ENCODE peak calls at places on chromosomes 6 and 20, in four cellular contexts. W is PC-9, J is dorsolateral prefrontal cortex, U is AG10803. R is an unnamed sample.
A peak's percentile ranks its signal among the peaks of the same experiment; 100 is the strongest.

GRCh38 chr20:64139200-64140081 is 24.8 kb upstream of the MYT1 start:
- DNase-seq in W (no peak), J (no peak), U (no peak), R (peak; percentile 3)

GRCh38 chr6:16136536-16137450 is 7.9 kb downstream of the MYLIP start:
- DNase-seq in W (peak; percentile 63), J (no peak), U (peak; percentile 86), R (peak; percentile 9)

GRCh38 chr6:123745877-123746276 is 57.8 kb upstream of the NKAIN2 start:
- DNase-seq in W (no peak), J (peak; percentile 30), U (peak; percentile 11), R (no peak)

GRCh38 chr6:6220718-6221117 is 99.7 kb downstream of the F13A1 start:
- DNase-seq in W (no peak), J (no peak), U (no peak), R (no peak)

GRCh38 chr6:168538892-168539811 is 98.2 kb downstream of the SMOC2 start:
- DNase-seq in W (no peak), J (no peak), U (no peak), R (no peak)

GRCh38 chr6:24332306-24332705 is 25.6 kb downstream of the DCDC2 start:
- DNase-seq in W (peak; percentile 93), J (peak; percentile 43), U (no peak), R (peak; percentile 49)

GRCh38 chr6:44234101-44235090 is 11.0 kb downstream of the SLC29A1 start:
- DNase-seq in W (peak; percentile 34), J (peak; percentile 85), U (peak; percentile 87), R (peak; percentile 75)

GRCh38 chr6:144835322-144835721 is 550.2 kb downstream of the UTRN start:
- DNase-seq in W (no peak), J (no peak), U (no peak), R (no peak)

GRCh38 chr6:14506656-14507242 is 389.2 kb downstream of the CD83 start:
- DNase-seq in W (no peak), J (no peak), U (no peak), R (no peak)

GRCh38 chr20:42027746-42028268 is 409.6 kb upstream of the CHD6 start:
- DNase-seq in W (no peak), J (no peak), U (no peak), R (no peak)

GRCh38 chr6:158803733-158804143 is 15.4 kb downstream of the EZR start:
- DNase-seq in W (peak; percentile 95), J (no peak), U (peak; percentile 54), R (no peak)

GRCh38 chr20:4730782-4731181 is 9.1 kb downstream of the PRND start:
- DNase-seq in W (no peak), J (no peak), U (no peak), R (no peak)

GRCh38 chr6:88626460-88626859 is 337.0 kb downstream of the RNGTT start:
- DNase-seq in W (no peak), J (no peak), U (peak; percentile 3), R (no peak)

GRCh38 chr6:84645563-84646266 is 118.7 kb downstream of the TBX18 start:
- DNase-seq in W (peak; percentile 75), J (no peak), U (peak; percentile 73), R (no peak)

GRCh38 chr6:154815938-154816820 is 83.0 kb downstream of the SCAF8 start:
- DNase-seq in W (no peak), J (no peak), U (peak; percentile 65), R (no peak)

GRCh38 chr6:41723178-41723935 is 12.1 kb downstream of the TFEB start:
- DNase-seq in W (peak; percentile 69), J (peak; percentile 60), U (peak; percentile 91), R (peak; percentile 84)

GRCh38 chr6:44674226-44675155 is 287.0 kb downstream of the CDC5L start:
- DNase-seq in W (peak; percentile 66), J (no peak), U (no peak), R (peak; percentile 35)

GRCh38 chr6:99836471-99836870 is 157.6 kb downstream of the MCHR2 start:
- DNase-seq in W (peak; percentile 19), J (no peak), U (peak; percentile 3), R (no peak)

GRCh38 chr20:2759143-2759542 is 41.3 kb downstream of the CPXM1 start:
- DNase-seq in W (no peak), J (no peak), U (no peak), R (no peak)

GRCh38 chr20:54706581-54706980 is 231.2 kb downstream of the DOK5 start:
- DNase-seq in W (no peak), J (no peak), U (no peak), R (no peak)

GRCh38 chr6:69456086-69456485 is 340.7 kb downstream of the LMBRD1 start:
- DNase-seq in W (no peak), J (peak; percentile 42), U (no peak), R (no peak)

GRCh38 chr20:25571240-25571639 is 14.1 kb downstream of the NINL start:
- DNase-seq in W (no peak), J (no peak), U (no peak), R (no peak)

GRCh38 chr6:20215310-20215709 is 3.0 kb upstream of the MBOAT1 start:
- DNase-seq in W (no peak), J (no peak), U (no peak), R (no peak)

GRCh38 chr6:138555294-138555988 is 56.1 kb upstream of the NHSL1 start:
- DNase-seq in W (peak; percentile 97), J (no peak), U (no peak), R (no peak)

GRCh38 chr6:8027965-8028651 is 36.1 kb downstream of the BLOC1S5 start:
- DNase-seq in W (no peak), J (no peak), U (peak; percentile 40), R (no peak)

GRCh38 chr6:32668226-32668747 is 1.8 kb upstream of the HLA-DQB1 start:
- DNase-seq in W (no peak), J (no peak), U (no peak), R (peak; percentile 89)

GRCh38 chr20:50338479-50339195 is 148.0 kb downstream of the CEBPB start:
- DNase-seq in W (no peak), J (no peak), U (peak; percentile 67), R (no peak)

GRCh38 chr20:1357921-1358671 is 29.2 kb upstream of the SDCBP2 start:
- DNase-seq in W (no peak), J (no peak), U (no peak), R (no peak)

GRCh38 chr6:96162711-96163120 is 146.9 kb downstream of the FUT9 start:
- DNase-seq in W (no peak), J (no peak), U (no peak), R (no peak)

DNA sequence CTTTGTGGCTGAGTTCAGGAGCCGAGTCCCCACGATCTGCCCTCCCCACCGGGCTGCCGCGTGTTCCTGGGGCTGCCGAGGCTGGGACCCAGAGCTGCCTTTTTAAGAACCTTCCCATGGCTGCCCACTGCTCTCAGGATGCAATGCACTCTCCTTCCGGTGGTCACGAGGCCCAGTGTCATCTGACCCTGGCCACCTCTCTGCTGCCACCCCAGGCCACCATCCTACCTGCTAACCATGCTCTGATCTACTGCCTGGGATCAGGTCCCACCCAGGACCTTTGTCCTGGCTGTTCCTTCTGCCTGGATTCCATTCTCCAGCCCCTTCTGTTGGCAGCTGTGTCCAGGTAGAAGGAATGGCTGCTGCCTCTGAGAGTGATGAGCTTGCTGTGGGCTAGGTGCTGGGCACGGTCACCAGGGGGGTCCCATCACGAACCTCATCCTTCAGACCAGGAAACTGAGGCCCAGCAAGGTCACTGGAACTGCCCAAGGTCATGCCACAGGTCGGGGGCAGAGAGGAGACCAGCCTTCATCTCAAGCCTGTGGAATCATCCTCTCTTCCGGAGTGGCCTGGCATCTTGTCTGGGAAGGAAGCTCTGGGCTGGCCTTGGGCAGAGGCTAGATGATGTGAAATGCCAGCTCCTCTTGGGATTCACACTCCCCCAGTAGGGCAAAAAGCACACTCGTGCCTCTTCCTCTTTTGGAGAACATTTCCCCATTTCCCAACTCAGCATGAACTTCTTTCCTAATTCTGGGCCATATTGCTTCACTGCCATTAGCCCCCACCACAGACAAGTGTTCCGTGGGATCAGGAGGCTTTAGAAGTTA is 20.5 kb downstream of the PCK1 start:
- DNase-seq in W (no peak), J (no peak), U (no peak), R (no peak)
- TF ChIP-seq CTCF in W (no peak), J (no peak), U (no peak), R (no peak)

DNA sequence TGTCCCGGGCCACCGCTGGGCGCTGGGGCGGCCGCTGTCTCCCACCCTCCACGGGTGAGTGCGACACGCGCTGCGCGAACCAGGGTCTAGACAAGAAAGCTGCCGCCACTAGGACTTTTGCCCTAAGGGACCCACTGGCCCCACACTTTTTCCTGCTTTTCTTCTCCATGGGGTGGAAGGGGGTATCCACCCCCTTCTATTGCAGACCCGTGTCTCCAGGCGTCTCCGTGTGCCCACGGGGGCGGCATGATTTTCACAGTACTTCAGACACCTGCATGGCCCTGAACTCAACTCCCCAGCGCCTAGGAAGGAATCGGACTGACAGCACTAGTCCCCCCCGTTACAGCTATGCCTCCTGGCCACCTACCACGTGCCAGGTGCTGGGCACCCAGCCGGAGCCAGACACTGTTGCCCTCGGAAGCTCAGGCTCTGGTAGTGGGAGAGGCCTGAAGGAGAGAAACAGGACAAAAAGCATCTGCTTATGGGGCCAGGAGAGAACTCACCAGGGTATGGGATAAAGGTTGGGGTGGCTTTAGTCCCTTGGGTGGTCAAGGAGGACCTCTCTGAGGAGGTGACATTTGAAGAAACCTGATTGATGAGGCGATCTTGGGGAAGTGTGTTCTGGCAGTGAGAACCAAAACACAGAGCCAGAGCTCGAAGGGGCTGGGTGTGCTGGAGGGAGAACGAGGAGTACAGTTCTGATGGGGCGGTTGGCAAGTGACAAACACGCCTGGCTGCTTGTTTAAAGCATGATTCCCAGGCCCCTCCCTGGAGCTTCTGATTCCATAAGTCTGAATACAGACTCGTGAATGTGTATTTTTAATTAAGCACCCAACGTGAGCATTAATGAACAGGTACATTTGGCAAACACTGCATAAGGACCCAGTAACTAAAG is 622 bp upstream of the NFATC2 start:
- DNase-seq in W (no peak), J (no peak), U (no peak), R (peak; percentile 27)
- TF ChIP-seq CTCF in W (no peak), J (no peak), U (no peak), R (no peak)

DNA sequence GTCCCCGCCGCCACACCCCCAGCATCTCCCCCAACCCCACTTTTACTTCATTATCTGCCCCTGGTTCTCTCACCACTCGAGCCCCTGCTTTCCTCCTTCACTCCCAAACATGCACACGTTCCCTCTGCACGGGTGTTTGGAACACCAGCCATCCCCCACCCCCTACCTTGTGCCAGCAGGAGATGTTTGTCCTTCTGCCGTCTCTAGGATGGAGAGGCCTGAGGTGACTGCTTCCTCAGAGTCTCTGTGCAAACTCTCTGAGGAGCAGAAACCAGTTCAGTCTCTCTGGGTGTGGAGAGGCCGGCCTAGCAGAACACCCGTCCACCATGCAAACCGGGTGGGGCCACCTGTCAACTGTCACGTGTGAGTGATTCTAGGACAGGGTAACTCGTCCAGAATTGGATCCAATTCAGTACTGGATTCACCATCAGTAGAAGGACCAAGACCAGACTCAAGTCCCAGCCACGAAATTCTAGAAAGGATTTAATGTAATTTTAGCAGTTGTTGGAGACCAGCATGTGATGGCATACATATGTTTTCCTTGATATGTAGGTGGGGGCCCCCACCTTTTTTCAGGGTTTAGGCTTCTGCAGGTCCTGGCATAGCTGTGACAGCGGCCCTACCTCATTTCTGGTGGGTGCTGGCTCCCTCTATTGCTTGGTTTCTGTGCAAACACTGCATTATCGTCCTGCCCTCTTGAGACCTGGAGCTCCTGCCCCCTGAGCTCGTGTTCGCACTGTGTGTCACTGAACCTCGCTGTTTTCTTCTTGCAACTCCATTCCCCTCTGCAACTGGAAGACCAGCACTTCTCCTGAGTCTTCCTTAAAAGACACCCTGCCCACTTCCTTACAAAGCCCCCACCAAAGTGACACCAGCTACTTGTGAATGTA is at the start of gene RAET1E:
- DNase-seq in W (no peak), J (no peak), U (no peak), R (peak; percentile 13)
- TF ChIP-seq CTCF in W (no peak), J (no peak), U (peak; percentile 11), R (no peak)

DNA sequence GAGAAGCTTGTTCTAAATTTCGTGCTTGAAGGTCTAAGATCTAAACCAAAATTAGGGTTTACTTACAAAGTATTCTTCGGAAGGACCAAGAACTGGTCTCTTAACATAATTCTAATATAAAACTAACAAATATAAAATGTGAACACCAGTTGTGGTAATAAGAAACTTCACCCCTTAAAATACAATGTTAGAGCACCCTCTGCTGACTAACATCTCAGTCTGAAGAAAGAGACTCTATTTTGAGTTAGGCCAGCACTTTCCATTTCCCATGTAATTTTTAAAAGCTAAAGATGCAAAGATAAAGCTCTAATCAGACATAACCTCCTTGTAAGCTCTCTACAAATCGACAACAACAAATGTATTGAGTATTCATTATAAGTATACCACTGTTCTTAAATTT is 24.6 kb downstream of the ATG5 start:
- DNase-seq in W (no peak), J (no peak), U (peak; percentile 68), R (no peak)
- TF ChIP-seq CTCF in W (peak; percentile 75), J (peak; percentile 81), U (peak; percentile 74), R (no peak)